ENCODE peak calls at places on chromosomes 7 and 10, in five cellular contexts. One of them, this sample, is unnamed.

GRCh38 chr10:4061441-4061951 is 276.5 kb upstream of the KLF6 start:
- DNase-seq in RWPE1: no peak
- DNase-seq in CD4-positive, alpha-beta T cell: no peak
- DNase-seq in WTC11: no peak
- DNase-seq in amygdala: no peak
- DNase-seq in this sample: no peak

GRCh38 chr7:47461161-47461560 is 120.8 kb downstream of the TNS3 start:
- DNase-seq in WTC11: no peak
- DNase-seq in amygdala: no peak
- DNase-seq in RWPE1: no peak
- DNase-seq in CD4-positive, alpha-beta T cell: no peak
- DNase-seq in this sample: no peak

GRCh38 chr10:63633677-63634487 is 112.7 kb downstream of the REEP3 start:
- DNase-seq in RWPE1: peak; percentile 23
- DNase-seq in WTC11: no peak
- DNase-seq in amygdala: no peak
- DNase-seq in CD4-positive, alpha-beta T cell: no peak
- DNase-seq in this sample: peak; percentile 45

GRCh38 chr7:44697136-44698045 is 51.3 kb upstream of the ZMIZ2 start:
- DNase-seq in RWPE1: no peak
- DNase-seq in CD4-positive, alpha-beta T cell: no peak
- DNase-seq in WTC11: no peak
- DNase-seq in amygdala: no peak
- DNase-seq in this sample: no peak

GRCh38 chr7:114086491-114086905 is 167.7 kb upstream of the PPP1R3A start:
- DNase-seq in WTC11: peak; percentile 28
- DNase-seq in amygdala: no peak
- DNase-seq in RWPE1: no peak
- DNase-seq in CD4-positive, alpha-beta T cell: no peak
- DNase-seq in this sample: no peak

GRCh38 chr7:105281966-105282365 is 106.8 kb downstream of the SRPK2 start:
- DNase-seq in WTC11: no peak
- DNase-seq in RWPE1: no peak
- DNase-seq in CD4-positive, alpha-beta T cell: no peak
- DNase-seq in amygdala: no peak
- DNase-seq in this sample: no peak

GRCh38 chr7:40711706-40712105 is 576.9 kb downstream of the SUGCT start:
- DNase-seq in amygdala: no peak
- DNase-seq in RWPE1: peak; percentile 23
- DNase-seq in CD4-positive, alpha-beta T cell: no peak
- DNase-seq in WTC11: no peak
- DNase-seq in this sample: no peak

GRCh38 chr7:132158166-132158565 is 418.1 kb downstream of the PLXNA4 start:
- DNase-seq in WTC11: no peak
- DNase-seq in CD4-positive, alpha-beta T cell: no peak
- DNase-seq in amygdala: no peak
- DNase-seq in RWPE1: no peak
- DNase-seq in this sample: no peak

GRCh38 chr7:46186131-46186530 is 265.1 kb upstream of the IGFBP3 start:
- DNase-seq in CD4-positive, alpha-beta T cell: no peak
- DNase-seq in RWPE1: no peak
- DNase-seq in WTC11: no peak
- DNase-seq in amygdala: no peak
- DNase-seq in this sample: no peak